ENCODE peak calls at places on chromosomes 2 and 18, in nine cellular contexts. U, R, M, W, K, O, L, G and Z are unnamed samples.

GRCh38 chr18:77065221-77065981 is 67.2 kb downstream of the MBP start:
- DNase-seq in U (no peak), R (peak; percentile 87), M (peak; percentile 88), W (no peak), K (no peak), O (peak; percentile 98), L (no peak), G (peak; percentile 98), Z (peak; percentile 99)

GRCh38 chr2:53802617-53803115 is 15.8 kb downstream of the ERLEC1 start:
- DNase-seq in U (no peak), R (no peak), M (peak; percentile 62), W (no peak), K (no peak), O (no peak), L (no peak), G (peak; percentile 46), Z (no peak)

GRCh38 chr2:203242518-203242917 is 3.7 kb downstream of the CYP20A1 start:
- DNase-seq in U (no peak), R (no peak), M (no peak), W (no peak), K (no peak), O (no peak), L (no peak), G (no peak), Z (no peak)

GRCh38 chr2:152920846-152921245 is 202.4 kb downstream of the ARL6IP6 start:
- DNase-seq in U (peak; percentile 7), R (no peak), M (no peak), W (no peak), K (no peak), O (no peak), L (no peak), G (no peak), Z (no peak)

GRCh38 chr2:127407091-127407490 is 11.1 kb upstream of the PROC start:
- DNase-seq in U (no peak), R (no peak), M (no peak), W (no peak), K (no peak), O (no peak), L (no peak), G (no peak), Z (no peak)

GRCh38 chr2:231933916-231934401 is 7.8 kb upstream of the NPPC start:
- DNase-seq in U (no peak), R (no peak), M (no peak), W (no peak), K (no peak), O (peak; percentile 64), L (no peak), G (no peak), Z (no peak)

GRCh38 chr2:136057023-136057801 is 60.7 kb downstream of the CXCR4 start:
- DNase-seq in U (no peak), R (no peak), M (no peak), W (no peak), K (no peak), O (peak; percentile 19), L (no peak), G (no peak), Z (no peak)

GRCh38 chr2:51158236-51158635 is 126.3 kb upstream of the NRXN1 start:
- DNase-seq in U (no peak), R (no peak), M (no peak), W (no peak), K (no peak), O (no peak), L (peak; percentile 97), G (no peak), Z (no peak)

GRCh38 chr2:11821705-11822104 is 75.3 kb downstream of the LPIN1 start:
- DNase-seq in U (no peak), R (peak; percentile 16), M (no peak), W (no peak), K (no peak), O (no peak), L (no peak), G (no peak), Z (no peak)

GRCh38 chr18:13681701-13682100 is 44.7 kb downstream of the FAM210A start:
- DNase-seq in U (no peak), R (no peak), M (no peak), W (no peak), K (no peak), O (no peak), L (no peak), G (no peak), Z (no peak)

GRCh38 chr2:182559623-182560022 is 132.8 kb upstream of the PDE1A start:
- DNase-seq in U (no peak), R (no peak), M (no peak), W (no peak), K (no peak), O (no peak), L (no peak), G (no peak), Z (no peak)

GRCh38 chr18:22108674-22109073 is 60.7 kb upstream of the GATA6 start:
- DNase-seq in U (no peak), R (no peak), M (no peak), W (no peak), K (no peak), O (no peak), L (no peak), G (peak; percentile 9), Z (no peak)

GRCh38 chr2:100789361-100789760 is 30.6 kb upstream of the NPAS2 start:
- DNase-seq in U (no peak), R (no peak), M (no peak), W (no peak), K (no peak), O (no peak), L (no peak), G (no peak), Z (no peak)

GRCh38 chr2:69376385-69376784 is 10.6 kb downstream of the GFPT1 start:
- DNase-seq in U (no peak), R (no peak), M (no peak), W (no peak), K (no peak), O (no peak), L (no peak), G (no peak), Z (no peak)

GRCh38 chr2:18055290-18055689 is 176.8 kb downstream of the KCNS3 start:
- DNase-seq in U (no peak), R (no peak), M (no peak), W (no peak), K (no peak), O (no peak), L (no peak), G (no peak), Z (no peak)

GRCh38 chr2:22282902-22283301 is 1102.1 kb upstream of the KLHL29 start:
- DNase-seq in U (no peak), R (no peak), M (no peak), W (no peak), K (no peak), O (peak; percentile 57), L (no peak), G (no peak), Z (no peak)

GRCh38 chr2:105320651-105321215 is 8.8 kb downstream of the TGFBRAP1 start:
- DNase-seq in U (no peak), R (no peak), M (no peak), W (no peak), K (no peak), O (no peak), L (no peak), G (peak; percentile 77), Z (no peak)

GRCh38 chr2:37168217-37168981 is 11.6 kb upstream of the EIF2AK2 start:
- DNase-seq in U (peak; percentile 50), R (no peak), M (peak; percentile 61), W (peak; percentile 27), K (no peak), O (peak; percentile 75), L (peak; percentile 41), G (peak; percentile 62), Z (peak; percentile 30)

GRCh38 chr2:236935131-236935530 is 150.6 kb upstream of the COPS8 start:
- DNase-seq in U (no peak), R (no peak), M (no peak), W (peak; percentile 0), K (no peak), O (no peak), L (no peak), G (no peak), Z (no peak)

GRCh38 chr2:152415231-152415642 is 80.3 kb downstream of the FMNL2 start:
- DNase-seq in U (no peak), R (no peak), M (no peak), W (no peak), K (no peak), O (no peak), L (no peak), G (peak; percentile 28), Z (no peak)

GRCh38 chr2:205758051-205758450 is 75.8 kb downstream of the NRP2 start:
- DNase-seq in U (no peak), R (no peak), M (no peak), W (no peak), K (no peak), O (no peak), L (no peak), G (peak; percentile 88), Z (no peak)

GRCh38 chr2:88690591-88691338 is 708 bp upstream of the RPIA start:
- DNase-seq in U (no peak), R (no peak), M (no peak), W (no peak), K (no peak), O (no peak), L (peak; percentile 46), G (no peak), Z (no peak)

GRCh38 chr2:189393440-189394111 is 47.7 kb upstream of the WDR75 start:
- DNase-seq in U (no peak), R (no peak), M (no peak), W (no peak), K (no peak), O (no peak), L (no peak), G (peak; percentile 98), Z (no peak)